ENCODE peak calls at places on chromosome 17, in six cellular contexts. O, C, G, E, J and I are unnamed samples.

GRCh38 chr17:8745586-8746500 is 1.2 kb upstream of the CCDC42 start:
- DNase-seq in J (peak), E (peak), O (peak), C (peak), G (peak), I (peak)

GRCh38 chr17:32719702-32720101 is 157.2 kb downstream of the MYO1D start:
- DNase-seq in G (no peak), C (no peak), J (no peak), E (no peak), O (no peak), I (no peak)

GRCh38 chr17:17666111-17666714 is 15.0 kb upstream of the RAI1 start:
- DNase-seq in G (no peak), E (peak), J (no peak), O (peak), C (peak), I (no peak)

GRCh38 chr17:13584701-13585080 is 17.0 kb downstream of the HS3ST3A1 start:
- DNase-seq in O (peak), G (no peak), C (no peak), J (no peak), E (no peak), I (no peak)

GRCh38 chr17:73474370-73474988 is 162.7 kb upstream of the CDC42EP4 start:
- DNase-seq in O (peak), J (no peak), E (peak), G (no peak), C (no peak), I (no peak)

GRCh38 chr17:66985838-66986237 is 21.3 kb downstream of the CACNG4 start:
- DNase-seq in J (no peak), E (no peak), C (no peak), O (no peak), G (no peak), I (no peak)

GRCh38 chr17:36001862-36002603 is 680 bp upstream of the CCL15 start:
- DNase-seq in E (no peak), C (no peak), J (no peak), G (no peak), O (no peak), I (no peak)

GRCh38 chr17:36469733-36470132 is 16.7 kb upstream of the ZNHIT3 start:
- DNase-seq in C (no peak), O (no peak), G (no peak), J (no peak), E (no peak), I (no peak)

GRCh38 chr17:32253117-32253611 is 12.5 kb upstream of the RHBDL3 start:
- DNase-seq in J (no peak), O (peak), C (peak), G (peak), E (peak), I (no peak)

GRCh38 chr17:67488161-67488560 is 111.1 kb downstream of the PITPNC1 start:
- DNase-seq in E (no peak), G (no peak), C (no peak), J (no peak), O (peak), I (no peak)

GRCh38 chr17:40980594-40980993 is 3.5 kb downstream of the KRT40 start:
- DNase-seq in E (peak), C (no peak), G (no peak), J (no peak), O (peak), I (no peak)

DNA sequence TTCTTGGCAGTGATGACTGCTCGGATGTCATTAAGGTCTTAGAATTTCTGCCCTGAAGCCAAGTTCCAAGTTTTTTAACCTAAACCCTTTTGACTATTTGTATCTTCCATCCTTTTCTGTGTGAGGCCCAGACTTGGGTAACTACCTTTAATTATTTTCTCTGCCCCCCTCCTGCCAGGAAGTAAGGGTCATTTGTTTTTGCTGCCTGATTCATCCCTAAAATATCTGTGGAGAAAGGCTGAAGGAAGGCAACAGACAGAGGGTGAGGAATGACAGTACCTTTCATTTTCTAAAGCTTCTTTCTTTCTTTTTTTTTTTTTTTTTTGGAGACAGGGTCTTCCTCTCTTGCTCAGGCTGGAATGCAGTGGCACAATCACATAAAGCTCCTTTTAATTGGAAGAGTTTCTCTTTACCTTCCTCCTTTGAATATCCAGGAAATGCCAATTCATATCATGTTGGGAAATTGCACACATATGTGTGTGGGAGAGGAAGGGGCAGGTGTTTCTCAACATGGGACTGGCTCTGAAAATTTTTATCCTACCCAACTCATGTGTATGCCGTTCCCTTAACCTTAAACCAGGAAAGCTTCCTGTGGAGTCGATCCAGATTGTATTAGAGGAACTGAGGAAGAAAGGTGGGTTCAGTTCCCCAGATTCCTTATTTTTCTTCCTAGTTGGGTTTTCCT is 959 bp downstream of the VPS25 start:
- DNase-seq in C (no peak), E (no peak), O (peak), G (no peak), J (no peak), I (no peak)
- H3K4me3 ChIP-seq in C (peak), E (peak), O (peak), G (peak), J (peak), I (peak)

DNA sequence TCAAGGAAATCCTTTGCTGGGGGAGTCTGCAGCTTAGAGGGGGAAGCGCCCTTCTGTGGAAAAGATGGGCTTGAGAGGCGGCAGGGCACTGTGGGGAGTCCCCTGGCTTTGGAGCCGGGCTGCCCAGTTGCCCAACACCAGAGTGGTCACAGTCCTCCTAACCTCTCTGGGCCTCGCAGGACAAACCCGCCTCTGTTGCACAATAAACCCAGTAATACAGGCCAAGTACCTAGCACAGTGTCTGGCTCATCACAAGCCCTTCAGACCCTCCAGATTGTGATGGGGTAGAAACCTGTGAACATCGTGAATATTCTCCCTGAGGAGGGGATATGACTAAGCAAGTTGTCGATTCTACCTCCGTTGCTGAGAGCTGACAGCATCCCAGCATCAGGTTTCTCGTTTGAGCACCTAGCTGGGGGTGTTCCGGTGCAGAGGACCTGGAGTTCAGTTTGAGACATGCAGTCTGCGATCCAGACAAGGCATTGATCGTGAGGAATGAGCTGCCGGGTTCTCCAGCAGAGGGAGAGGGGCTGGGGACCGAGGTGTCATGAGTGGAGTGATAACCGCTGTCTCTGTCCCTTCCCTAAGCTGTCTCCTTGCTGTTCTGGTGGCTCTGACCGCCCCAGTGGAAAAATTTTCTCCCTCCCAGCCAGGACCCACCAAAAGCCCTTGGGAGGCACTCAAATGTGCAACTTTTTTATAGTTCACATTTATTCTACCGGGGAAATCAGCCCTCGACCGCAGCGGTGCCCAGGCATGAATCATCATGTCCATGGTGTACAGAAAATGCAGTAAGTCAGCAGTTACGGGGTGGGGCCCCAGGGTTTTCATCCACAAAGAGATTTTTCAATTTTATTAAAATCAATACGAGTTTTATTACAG is 161.9 kb downstream of the WSCD1 start:
- DNase-seq in O (no peak), C (peak), G (no peak), J (no peak), E (peak), I (no peak)
- H3K4me3 ChIP-seq in O (no peak), C (no peak), G (no peak), J (no peak), E (no peak), I (no peak)

GRCh38 chr17:64498308-64499203 is 1.7 kb upstream of the POLG2 start:
- DNase-seq in E (no peak), G (no peak), C (no peak), J (no peak), O (no peak), I (no peak)

GRCh38 chr17:64496348-64496785 is 487 bp downstream of the POLG2 start:
- DNase-seq in C (no peak), J (no peak), E (no peak), G (no peak), O (no peak), I (no peak)

GRCh38 chr17:64499805-64500486 is 3.1 kb upstream of the POLG2 start:
- DNase-seq in E (no peak), O (peak), J (no peak), G (no peak), C (no peak), I (no peak)

GRCh38 chr17:64496786-64497564 is at the start of gene POLG2:
- DNase-seq in C (peak), O (peak), J (peak), E (peak), G (peak), I (peak)

DNA sequence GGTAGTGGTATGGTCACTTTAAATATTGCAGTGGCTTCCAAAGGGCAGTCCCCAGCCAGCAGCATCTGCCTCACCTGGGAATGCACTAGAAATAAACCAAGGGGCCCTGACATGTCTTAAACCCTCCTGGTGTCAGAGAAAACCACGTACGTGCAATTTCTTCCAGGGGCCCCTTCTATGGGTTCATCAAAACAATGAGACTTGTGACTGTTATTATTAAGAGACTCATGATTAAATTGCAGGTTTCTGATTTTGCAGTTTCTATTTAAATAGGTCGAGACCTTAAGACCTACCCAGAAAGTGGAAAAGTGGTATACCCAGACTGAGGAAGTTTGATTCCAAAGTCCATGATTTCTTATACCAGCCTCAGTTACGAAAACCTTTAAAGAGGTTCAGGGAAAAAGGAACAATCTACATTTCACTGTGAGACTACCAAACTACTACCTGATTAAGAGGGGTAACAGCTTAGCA is 746 bp upstream of the POLG2 start:
- DNase-seq in G (no peak), E (no peak), O (no peak), C (no peak), J (no peak), I (no peak)
- H3K4me3 ChIP-seq in G (peak), E (peak), O (peak), C (peak), J (peak), I (peak)

DNA sequence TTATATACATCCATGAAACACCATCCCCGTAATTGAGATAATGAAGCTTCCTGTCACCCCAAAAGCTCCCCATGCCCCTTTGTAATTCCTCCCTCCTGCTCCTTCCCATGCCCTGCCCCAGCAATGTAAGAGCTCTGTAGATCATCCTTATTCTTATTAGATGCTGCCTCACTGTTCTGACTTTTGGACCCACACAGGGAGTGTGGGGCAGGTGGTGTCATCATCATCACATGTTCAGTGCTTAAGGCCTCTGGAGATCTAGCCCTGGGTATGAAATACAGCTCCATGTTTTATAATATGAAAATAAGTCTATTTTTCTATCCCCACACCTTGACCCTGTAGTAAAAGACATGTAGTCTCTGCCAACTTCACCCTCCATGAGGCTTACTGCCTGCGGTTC is 1.9 kb downstream of the XAF1 start:
- DNase-seq in C (no peak), E (no peak), J (no peak), G (no peak), O (no peak), I (no peak)
- H3K4me3 ChIP-seq in C (no peak), E (no peak), J (no peak), G (no peak), O (no peak), I (no peak)

DNA sequence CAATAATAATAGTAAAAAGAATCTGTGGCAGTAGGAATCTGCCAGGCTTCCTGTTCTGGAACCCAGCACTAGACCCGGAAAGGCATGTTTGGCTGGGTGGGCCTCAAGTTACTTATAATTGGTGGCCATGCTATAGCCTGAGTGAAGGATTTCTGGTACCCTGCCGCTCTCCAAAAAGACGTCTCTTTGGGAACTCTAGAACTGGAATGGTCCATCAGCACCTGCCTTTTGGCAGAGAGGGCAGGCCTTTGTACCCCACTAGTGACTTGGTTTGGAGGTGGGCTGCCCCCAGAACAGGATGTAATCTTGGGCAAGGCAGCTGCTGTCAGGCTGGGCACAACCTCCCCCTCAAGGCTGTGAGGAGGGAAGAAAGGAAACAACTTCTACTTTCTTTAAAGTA is 29.3 kb upstream of the ST6GALNAC1 start:
- DNase-seq in G (no peak), O (no peak), E (no peak), J (no peak), C (no peak), I (no peak)
- H3K4me3 ChIP-seq in G (no peak), O (no peak), E (no peak), J (no peak), C (no peak), I (no peak)

DNA sequence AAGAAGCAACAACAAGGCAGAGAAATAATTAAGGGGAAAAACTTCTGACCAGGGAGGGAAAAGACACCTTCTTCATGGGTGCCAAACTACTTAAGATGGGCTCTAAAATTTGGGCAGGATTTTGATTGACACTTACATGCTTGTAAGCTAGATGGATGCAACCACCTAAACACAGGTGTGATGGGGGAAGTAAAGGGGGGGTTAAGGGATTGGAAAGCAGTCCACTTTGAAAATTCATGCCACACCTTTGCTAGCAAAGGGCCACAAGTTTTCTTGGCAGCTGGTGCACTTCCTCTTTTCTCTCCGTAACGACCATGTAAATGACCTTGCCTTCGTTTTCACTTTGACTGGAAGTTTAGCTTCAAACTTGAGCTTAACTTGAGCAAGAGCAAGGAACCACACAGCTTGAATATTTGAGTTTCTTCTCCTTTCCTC is 14.3 kb upstream of the PRKAR1A start:
- DNase-seq in E (no peak), O (no peak), J (no peak), G (no peak), C (no peak), I (no peak)
- H3K4me3 ChIP-seq in E (no peak), O (no peak), J (no peak), G (no peak), C (no peak), I (no peak)

GRCh38 chr17:75511270-75511609 is 4.1 kb downstream of the CASKIN2 start:
- DNase-seq in E (no peak), G (no peak), J (no peak), O (no peak), C (no peak), I (no peak)
- H3K4me3 ChIP-seq in E (no peak), G (no peak), J (no peak), O (no peak), C (no peak), I (no peak)

GRCh38 chr17:81053043-81053970 is 18.4 kb downstream of the BAIAP2 start:
- DNase-seq in J (no peak), C (no peak), G (no peak), O (no peak), E (no peak), I (no peak)
- H3K4me3 ChIP-seq in J (no peak), C (no peak), G (no peak), O (no peak), E (no peak), I (no peak)

GRCh38 chr17:47280072-47280811 is 26.6 kb downstream of the ITGB3 start:
- DNase-seq in C (no peak), J (no peak), E (no peak), O (peak), G (no peak), I (no peak)
- H3K4me3 ChIP-seq in C (no peak), J (no peak), E (no peak), O (no peak), G (no peak), I (no peak)